ENCODE peak calls at places on chromosomes 2 and 18, in seven cellular contexts. T is posterior vena cava; C is T-helper 2 cell; N is effector CD4-positive, alpha-beta T cell; Y is sigmoid colon; B is CD4-positive, alpha-beta T cell; Z is Right ventricle myocardium superior. X is an unnamed sample.
A peak's percentile ranks its signal among the peaks of the same experiment; 100 is the strongest.

GRCh38 chr2:25286025-25286400 is 55.7 kb downstream of the DNMT3A start:
- DNase-seq in T (no peak), C (peak; percentile 67), N (peak; percentile 64), Y (no peak), B (peak; percentile 77), Z (no peak), X (no peak)

GRCh38 chr2:108414256-108414876 is 34.6 kb upstream of the GCC2 start:
- DNase-seq in T (no peak), C (no peak), N (no peak), Y (no peak), B (no peak), Z (no peak), X (no peak)

GRCh38 chr2:68426446-68426845 is 40.6 kb downstream of the FBXO48 start:
- DNase-seq in T (no peak), C (no peak), N (no peak), Y (no peak), B (no peak), Z (no peak), X (no peak)

GRCh38 chr2:54407693-54408092 is 48.4 kb upstream of the SPTBN1 start:
- DNase-seq in T (no peak), C (no peak), N (no peak), Y (no peak), B (no peak), Z (no peak), X (no peak)

GRCh38 chr2:191899442-191899841 is 52.6 kb upstream of the CAVIN2 start:
- DNase-seq in T (no peak), C (no peak), N (no peak), Y (no peak), B (no peak), Z (no peak), X (no peak)

GRCh38 chr18:13611058-13611615 is 115.2 kb downstream of the FAM210A start:
- DNase-seq in T (peak; percentile 90), C (peak; percentile 46), N (peak; percentile 27), Y (peak; percentile 78), B (no peak), Z (peak; percentile 79), X (no peak)

GRCh38 chr18:8882632-8883408 is 177.5 kb downstream of the MTCL1 start:
- DNase-seq in T (no peak), C (no peak), N (no peak), Y (no peak), B (no peak), Z (no peak), X (no peak)

GRCh38 chr2:234290671-234291070 is 206.2 kb downstream of the ARL4C start:
- DNase-seq in T (no peak), C (peak; percentile 94), N (peak; percentile 81), Y (peak; percentile 72), B (peak; percentile 83), Z (peak; percentile 52), X (no peak)

GRCh38 chr18:32040936-32041335 is 22.3 kb downstream of the RNF125 start:
- DNase-seq in T (no peak), C (peak; percentile 57), N (peak; percentile 21), Y (no peak), B (peak; percentile 44), Z (no peak), X (no peak)

GRCh38 chr18:25038261-25038660 is 313.7 kb downstream of the ZNF521 start:
- DNase-seq in T (no peak), C (no peak), N (no peak), Y (no peak), B (no peak), Z (no peak), X (no peak)

GRCh38 chr2:226795281-226796011 is 4.2 kb downstream of the IRS1 start:
- DNase-seq in T (peak; percentile 81), C (no peak), N (no peak), Y (peak; percentile 77), B (no peak), Z (peak; percentile 50), X (no peak)

GRCh38 chr2:190469770-190470169 is 61.6 kb downstream of the MFSD6 start:
- DNase-seq in T (no peak), C (no peak), N (no peak), Y (peak; percentile 81), B (no peak), Z (no peak), X (no peak)

GRCh38 chr18:23207191-23207955 is 72.1 kb downstream of the CABLES1 start:
- DNase-seq in T (peak; percentile 16), C (no peak), N (no peak), Y (no peak), B (no peak), Z (no peak), X (no peak)

GRCh38 chr2:71938659-71939587 is 208.7 kb downstream of the CYP26B1 start:
- DNase-seq in T (peak; percentile 60), C (no peak), N (no peak), Y (no peak), B (no peak), Z (no peak), X (no peak)

GRCh38 chr18:55491606-55492005 is 96.4 kb downstream of the TCF4 start:
- DNase-seq in T (no peak), C (no peak), N (no peak), Y (no peak), B (no peak), Z (no peak), X (no peak)

GRCh38 chr2:182324665-182325064 is 102.2 kb downstream of the PDE1A start:
- DNase-seq in T (no peak), C (no peak), N (no peak), Y (no peak), B (no peak), Z (no peak), X (no peak)

GRCh38 chr2:148201075-148202004 is 180.4 kb downstream of the MBD5 start:
- DNase-seq in T (peak; percentile 78), C (peak; percentile 2), N (peak; percentile 8), Y (peak; percentile 87), B (peak; percentile 31), Z (peak; percentile 49), X (peak; percentile 77)

GRCh38 chr2:73964223-73964622 is 20.5 kb upstream of the TET3 start:
- DNase-seq in T (no peak), C (no peak), N (no peak), Y (no peak), B (no peak), Z (no peak), X (no peak)

GRCh38 chr18:12911025-12911927 is 27.2 kb upstream of the PTPN2 start:
- DNase-seq in T (no peak), C (peak; percentile 49), N (peak; percentile 30), Y (no peak), B (peak; percentile 50), Z (no peak), X (no peak)

GRCh38 chr2:219901155-219901554 is 273.7 kb downstream of the SLC4A3 start:
- DNase-seq in T (no peak), C (no peak), N (no peak), Y (no peak), B (no peak), Z (no peak), X (no peak)

GRCh38 chr2:129080715-129081472 is 762.2 kb upstream of the HS6ST1 start:
- DNase-seq in T (no peak), C (no peak), N (no peak), Y (no peak), B (no peak), Z (no peak), X (no peak)

GRCh38 chr2:18814387-18814786 is 225.0 kb upstream of the NT5C1B start:
- DNase-seq in T (no peak), C (no peak), N (no peak), Y (no peak), B (no peak), Z (no peak), X (no peak)

GRCh38 chr2:105510761-105511669 is 112.2 kb upstream of the FHL2 start:
- DNase-seq in T (no peak), C (no peak), N (no peak), Y (no peak), B (no peak), Z (no peak), X (no peak)

GRCh38 chr2:121608967-121609366 is 40.3 kb downstream of the CLASP1 start:
- DNase-seq in T (no peak), C (no peak), N (no peak), Y (no peak), B (no peak), Z (no peak), X (no peak)

GRCh38 chr2:10009811-10010781 is 33.3 kb upstream of the KLF11 start:
- DNase-seq in T (peak; percentile 93), C (no peak), N (no peak), Y (peak; percentile 95), B (no peak), Z (peak; percentile 94), X (peak; percentile 85)

GRCh38 chr2:33441235-33441810 is 35.1 kb upstream of the RASGRP3 start:
- DNase-seq in T (no peak), C (no peak), N (no peak), Y (peak; percentile 71), B (no peak), Z (peak; percentile 62), X (no peak)

GRCh38 chr18:59705145-59705544 is 7.9 kb upstream of the CCBE1 start:
- DNase-seq in T (no peak), C (no peak), N (no peak), Y (no peak), B (no peak), Z (no peak), X (no peak)

GRCh38 chr2:224802407-224802806 is 86.2 kb upstream of the CCDC195 start:
- DNase-seq in T (no peak), C (no peak), N (no peak), Y (no peak), B (no peak), Z (no peak), X (no peak)

GRCh38 chr2:129191530-129191929 is 787.9 kb upstream of the RAB6C start:
- DNase-seq in T (no peak), C (no peak), N (no peak), Y (no peak), B (no peak), Z (no peak), X (no peak)

X was measured in chondrocyte.